ENCODE peak calls at places on chromosomes 7 and 10, in four cellular contexts. H is mammary epithelial cell, M is cardiac muscle cell, Y is Peyer's patch. K is an unnamed sample.

GRCh38 chr7:114345494-114345893 is 69.1 kb upstream of the FOXP2 start:
- DNase-seq in H (peak; percentile 79), M (no peak), Y (no peak), K (peak; percentile 75)

GRCh38 chr10:117745301-117745700 is 202.8 kb downstream of the EMX2 start:
- DNase-seq in H (no peak), M (no peak), Y (no peak), K (no peak)

GRCh38 chr7:141076377-141076776 is 2.5 kb downstream of the TMEM178B start:
- DNase-seq in H (no peak), M (no peak), Y (no peak), K (no peak)

GRCh38 chr7:95684037-95684436 is 87.7 kb upstream of the PDK4 start:
- DNase-seq in H (peak; percentile 22), M (peak; percentile 23), Y (no peak), K (no peak)

GRCh38 chr10:85741626-85742300 is 624.8 kb downstream of the GRID1 start:
- DNase-seq in H (no peak), M (no peak), Y (no peak), K (no peak)

GRCh38 chr7:34382166-34382893 is 275.7 kb upstream of the NPSR1 start:
- DNase-seq in H (no peak), M (no peak), Y (no peak), K (no peak)

GRCh38 chr7:110336423-110336822 is 754.5 kb upstream of the LRRN3 start:
- DNase-seq in H (no peak), M (no peak), Y (no peak), K (no peak)

GRCh38 chr10:75555323-75555722 is 123.9 kb downstream of the LRMDA start:
- DNase-seq in H (no peak), M (no peak), Y (no peak), K (no peak)

GRCh38 chr10:103231047-103231551 is 14.6 kb upstream of the RPEL1 start:
- DNase-seq in H (peak; percentile 84), M (peak; percentile 87), Y (no peak), K (peak; percentile 97)

GRCh38 chr7:131455546-131455945 is 100.9 kb downstream of the PODXL start:
- DNase-seq in H (no peak), M (no peak), Y (no peak), K (no peak)

GRCh38 chr10:42618424-42618823 is 19.9 kb downstream of the ZNF33B start:
- DNase-seq in H (no peak), M (no peak), Y (no peak), K (no peak)

GRCh38 chr10:75612904-75613684 is 181.7 kb downstream of the LRMDA start:
- DNase-seq in H (no peak), M (no peak), Y (no peak), K (peak; percentile 86)

GRCh38 chr10:47454294-47455058 is 29.4 kb downstream of the ANXA8 start:
- DNase-seq in H (no peak), M (no peak), Y (no peak), K (no peak)

GRCh38 chr7:94509264-94509878 is at the start of gene CASD1:
- DNase-seq in H (peak; percentile 12), M (peak; percentile 15), Y (peak; percentile 83), K (no peak)

GRCh38 chr10:13961096-13961495 is 369.6 kb downstream of the FRMD4A start:
- DNase-seq in H (peak; percentile 54), M (no peak), Y (no peak), K (peak; percentile 99)

GRCh38 chr10:8473205-8473604 is 418.7 kb downstream of the GATA3 start:
- DNase-seq in H (no peak), M (no peak), Y (no peak), K (peak; percentile 11)

GRCh38 chr10:94992811-94993210 is 54.4 kb downstream of the CYP2C9 start:
- DNase-seq in H (no peak), M (no peak), Y (no peak), K (no peak)

GRCh38 chr10:13054844-13055243 is 45.1 kb upstream of the OPTN start:
- DNase-seq in H (no peak), M (no peak), Y (no peak), K (no peak)

GRCh38 chr10:4825456-4825867 is 545 bp upstream of the AKR1E2 start:
- DNase-seq in H (no peak), M (no peak), Y (no peak), K (no peak)

GRCh38 chr7:155207335-155208002 is 90.2 kb upstream of the INSIG1 start:
- DNase-seq in H (no peak), M (no peak), Y (no peak), K (no peak)

GRCh38 chr7:140214075-140214684 is 37.4 kb upstream of the KDM7A start:
- DNase-seq in H (peak; percentile 89), M (no peak), Y (peak; percentile 84), K (peak; percentile 75)

GRCh38 chr10:125734823-125735222 is 15.3 kb downstream of the EDRF1 start:
- DNase-seq in H (no peak), M (no peak), Y (no peak), K (no peak)

GRCh38 chr7:26454180-26454579 is 162.5 kb downstream of the SNX10 start:
- DNase-seq in H (peak; percentile 34), M (no peak), Y (no peak), K (no peak)

GRCh38 chr10:22427101-22427500 is 81.8 kb downstream of the SPAG6 start:
- DNase-seq in H (peak; percentile 48), M (peak; percentile 26), Y (no peak), K (peak; percentile 77)

GRCh38 chr10:101005361-101005760 is 5.8 kb downstream of the LZTS2 start:
- DNase-seq in H (no peak), M (no peak), Y (no peak), K (no peak)

GRCh38 chr7:137801003-137801402 is 45.8 kb downstream of the DGKI start:
- DNase-seq in H (peak; percentile 39), M (no peak), Y (no peak), K (peak; percentile 51)

GRCh38 chr7:92612501-92612900 is 22.3 kb upstream of the FAM133B start:
- DNase-seq in H (no peak), M (no peak), Y (no peak), K (peak; percentile 51)

GRCh38 chr10:84845628-84846261 is 517.4 kb downstream of the CCSER2 start:
- DNase-seq in H (no peak), M (peak; percentile 61), Y (no peak), K (no peak)

GRCh38 chr10:77131214-77131613 is 506.4 kb downstream of the KCNMA1 start:
- DNase-seq in H (peak; percentile 77), M (no peak), Y (no peak), K (peak; percentile 57)

GRCh38 chr7:105880571-105881330 is 4.4 kb upstream of the ATXN7L1 start:
- DNase-seq in H (no peak), M (no peak), Y (no peak), K (no peak)

GRCh38 chr10:73509695-73510094 is 13.9 kb upstream of the PPP3CB start:
- DNase-seq in H (no peak), M (no peak), Y (no peak), K (no peak)

GRCh38 chr10:34112431-34112830 is 702.7 kb downstream of the PARD3 start:
- DNase-seq in H (no peak), M (no peak), Y (no peak), K (no peak)

GRCh38 chr7:5553298-5553877 is 129.8 kb upstream of the TNRC18 start:
- DNase-seq in H (no peak), M (peak; percentile 53), Y (peak; percentile 86), K (no peak)

GRCh38 chr10:27464993-27465392 is 39.1 kb upstream of the RAB18 start:
- DNase-seq in H (no peak), M (no peak), Y (no peak), K (no peak)

GRCh38 chr10:110226555-110226925 is 19.1 kb downstream of the MXI1 start:
- DNase-seq in H (peak; percentile 85), M (peak; percentile 95), Y (peak; percentile 96), K (peak; percentile 89)

GRCh38 chr7:130277763-130278643 is 11.3 kb downstream of the CPA2 start:
- DNase-seq in H (no peak), M (peak; percentile 74), Y (peak; percentile 48), K (peak; percentile 60)

GRCh38 chr7:55365103-55365679 is at the start of gene LANCL2:
- DNase-seq in H (no peak), M (peak; percentile 71), Y (peak; percentile 69), K (peak; percentile 27)
- H3K9me3 ChIP-seq in H (no peaks in the 10 kb centered on the region), M (no peaks in the 10 kb centered on the region), Y (no peaks in the 10 kb centered on the region), K (no peaks in the 10 kb centered on the region)

DNA sequence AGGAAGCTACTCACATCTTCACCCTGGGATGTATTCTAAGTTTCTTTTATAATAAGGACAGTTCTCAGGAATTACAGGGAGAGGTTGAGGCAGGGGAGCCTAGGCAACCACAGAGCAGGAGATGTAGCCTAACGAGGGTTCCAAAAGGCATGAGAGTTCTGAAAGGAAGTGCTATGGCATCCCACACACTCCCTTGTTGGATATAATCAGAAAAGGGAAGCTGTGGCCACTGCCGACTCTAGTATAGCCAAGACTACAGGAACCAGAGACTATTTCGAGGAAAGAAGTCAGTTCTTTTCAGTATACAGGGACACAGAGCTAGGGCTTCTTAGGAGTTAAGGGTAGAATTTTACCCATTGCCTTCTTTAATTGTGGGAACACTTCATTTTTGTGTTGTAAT is 11.0 kb downstream of the PRR15 start:
- DNase-seq in H (no peak), M (no peak), Y (no peak), K (no peak)
- H3K9me3 ChIP-seq in H (peaks cover 3% of the 10 kb centered on the region), M (no peaks in the 10 kb centered on the region), Y (no peaks in the 10 kb centered on the region), K (peaks cover 7% of the 10 kb centered on the region)

DNA sequence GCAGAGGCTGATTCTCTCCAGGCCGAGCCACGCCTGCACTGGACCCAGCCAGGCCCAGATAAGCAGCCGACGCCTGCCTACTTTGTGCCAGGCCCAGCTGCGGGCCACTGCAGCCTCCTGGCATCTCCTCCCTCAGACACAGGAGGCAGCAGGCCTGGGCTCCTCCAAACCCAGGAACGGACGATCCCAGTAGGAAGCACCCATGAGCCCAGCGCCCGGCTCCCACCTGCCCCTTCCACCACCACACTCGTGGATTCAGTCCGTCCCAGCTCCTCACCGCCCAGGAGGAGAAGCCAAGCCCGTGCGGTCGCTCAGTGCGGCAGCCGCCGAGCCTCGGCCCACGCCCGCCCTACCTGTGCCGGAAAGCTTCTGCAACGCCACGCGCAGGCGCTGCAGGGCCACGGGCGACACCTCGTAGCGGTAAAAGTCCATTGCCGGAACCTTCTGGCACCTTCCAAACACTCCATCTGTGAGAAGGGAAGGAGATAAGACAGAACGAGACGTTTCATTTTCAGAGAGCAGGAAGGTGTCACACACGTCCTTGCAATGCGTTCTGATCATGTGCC is 271.1 kb downstream of the PTPRN2 start:
- DNase-seq in H (no peak), M (no peak), Y (no peak), K (no peak)
- H3K9me3 ChIP-seq in H (peaks cover 55% of the 10 kb centered on the region), M (no peaks in the 10 kb centered on the region), Y (no peaks in the 10 kb centered on the region), K (peaks cover 21% of the 10 kb centered on the region)

DNA sequence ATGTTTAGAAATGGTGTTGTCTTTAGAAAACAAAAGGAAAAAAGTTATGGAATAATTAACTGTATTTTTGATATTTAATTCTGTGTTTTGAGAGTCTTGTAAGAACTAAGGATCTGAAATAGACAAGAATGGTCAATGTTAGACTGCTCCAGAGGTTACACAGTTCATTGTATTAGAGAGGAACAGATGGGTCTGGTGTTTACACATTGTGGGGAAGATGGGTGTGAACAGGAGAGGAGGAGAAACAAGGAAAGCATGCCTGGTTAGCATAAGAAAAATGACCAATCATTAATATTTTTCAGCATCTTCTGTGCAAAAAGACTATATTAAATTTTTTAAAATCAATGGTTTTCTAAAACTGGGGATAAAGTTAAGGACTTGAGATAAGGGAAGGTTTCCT is 11.9 kb downstream of the MEOX2 start:
- DNase-seq in H (no peak), M (no peak), Y (no peak), K (no peak)
- H3K9me3 ChIP-seq in H (no peaks in the 10 kb centered on the region), M (no peaks in the 10 kb centered on the region), Y (no peaks in the 10 kb centered on the region), K (no peaks in the 10 kb centered on the region)